ENCODE peak calls at places on chromosomes 4 and X, in ten cellular contexts. One of them, this sample, is unnamed.

GRCh38 chr4:54659213-54660144 is 1.7 kb downstream of the KIT start:
- DNase-seq in K562: no peak
- DNase-seq in breast epithelium: peak
- DNase-seq in suprapubic skin: no peak
- DNase-seq in endothelial cell of umbilical vein: peak
- DNase-seq in esophagus muscularis mucosa: no peak
- DNase-seq in HepG2: no peak
- DNase-seq in GM23338: peak
- DNase-seq in stomach: peak
- DNase-seq in spleen: no peak
- DNase-seq in this sample: no peak

GRCh38 chrX:130051176-130051845 is 59.0 kb downstream of the ELF4 start:
- DNase-seq in K562: no peak
- DNase-seq in breast epithelium: no peak
- DNase-seq in suprapubic skin: no peak
- DNase-seq in endothelial cell of umbilical vein: no peak
- DNase-seq in esophagus muscularis mucosa: no peak
- DNase-seq in HepG2: no peak
- DNase-seq in GM23338: no peak
- DNase-seq in stomach: no peak
- DNase-seq in spleen: no peak
- DNase-seq in this sample: no peak

GRCh38 chrX:131734621-131735020 is 190.7 kb downstream of the OR13H1 start:
- DNase-seq in K562: no peak
- DNase-seq in breast epithelium: peak
- DNase-seq in suprapubic skin: peak
- DNase-seq in endothelial cell of umbilical vein: no peak
- DNase-seq in esophagus muscularis mucosa: no peak
- DNase-seq in HepG2: no peak
- DNase-seq in GM23338: no peak
- DNase-seq in stomach: peak
- DNase-seq in spleen: no peak
- DNase-seq in this sample: no peak

GRCh38 chr4:29073571-29073970 is 1646.6 kb upstream of the PCDH7 start:
- DNase-seq in K562: no peak
- DNase-seq in breast epithelium: no peak
- DNase-seq in suprapubic skin: no peak
- DNase-seq in endothelial cell of umbilical vein: no peak
- DNase-seq in esophagus muscularis mucosa: no peak
- DNase-seq in HepG2: no peak
- DNase-seq in GM23338: no peak
- DNase-seq in stomach: no peak
- DNase-seq in spleen: no peak
- DNase-seq in this sample: no peak

GRCh38 chr4:103364066-103364465 is 165.9 kb upstream of the CENPE start:
- DNase-seq in K562: no peak
- DNase-seq in breast epithelium: no peak
- DNase-seq in suprapubic skin: no peak
- DNase-seq in endothelial cell of umbilical vein: no peak
- DNase-seq in esophagus muscularis mucosa: no peak
- DNase-seq in HepG2: no peak
- DNase-seq in GM23338: no peak
- DNase-seq in stomach: no peak
- DNase-seq in spleen: no peak
- DNase-seq in this sample: no peak

GRCh38 chr4:24741915-24742314 is 53.5 kb upstream of the SOD3 start:
- DNase-seq in K562: no peak
- DNase-seq in breast epithelium: no peak
- DNase-seq in suprapubic skin: no peak
- DNase-seq in endothelial cell of umbilical vein: no peak
- DNase-seq in esophagus muscularis mucosa: no peak
- DNase-seq in HepG2: no peak
- DNase-seq in GM23338: no peak
- DNase-seq in stomach: no peak
- DNase-seq in spleen: no peak
- DNase-seq in this sample: no peak

GRCh38 chr4:176387571-176387970 is 67.8 kb downstream of the SPCS3 start:
- DNase-seq in K562: no peak
- DNase-seq in breast epithelium: no peak
- DNase-seq in suprapubic skin: no peak
- DNase-seq in endothelial cell of umbilical vein: no peak
- DNase-seq in esophagus muscularis mucosa: no peak
- DNase-seq in HepG2: no peak
- DNase-seq in GM23338: no peak
- DNase-seq in stomach: no peak
- DNase-seq in spleen: no peak
- DNase-seq in this sample: no peak

GRCh38 chrX:1601051-1601767 is 9.8 kb downstream of the AKAP17A start:
- DNase-seq in K562: no peak
- DNase-seq in breast epithelium: no peak
- DNase-seq in suprapubic skin: no peak
- DNase-seq in endothelial cell of umbilical vein: no peak
- DNase-seq in esophagus muscularis mucosa: no peak
- DNase-seq in HepG2: no peak
- DNase-seq in GM23338: no peak
- DNase-seq in stomach: no peak
- DNase-seq in spleen: peak
- DNase-seq in this sample: no peak

GRCh38 chr4:158461336-158461735 is 60.3 kb upstream of the RXFP1 start:
- DNase-seq in K562: no peak
- DNase-seq in breast epithelium: no peak
- DNase-seq in suprapubic skin: no peak
- DNase-seq in endothelial cell of umbilical vein: no peak
- DNase-seq in esophagus muscularis mucosa: no peak
- DNase-seq in HepG2: no peak
- DNase-seq in GM23338: no peak
- DNase-seq in stomach: no peak
- DNase-seq in spleen: no peak
- DNase-seq in this sample: no peak

GRCh38 chr4:145845118-145845517 is 93.5 kb downstream of the ZNF827 start:
- DNase-seq in K562: no peak
- DNase-seq in breast epithelium: no peak
- DNase-seq in suprapubic skin: no peak
- DNase-seq in endothelial cell of umbilical vein: no peak
- DNase-seq in esophagus muscularis mucosa: no peak
- DNase-seq in HepG2: no peak
- DNase-seq in GM23338: no peak
- DNase-seq in stomach: no peak
- DNase-seq in spleen: no peak
- DNase-seq in this sample: no peak

GRCh38 chrX:47936940-47937317 is 66.9 kb downstream of the ZNF182 start:
- DNase-seq in K562: no peak
- DNase-seq in breast epithelium: no peak
- DNase-seq in suprapubic skin: no peak
- DNase-seq in endothelial cell of umbilical vein: no peak
- DNase-seq in esophagus muscularis mucosa: no peak
- DNase-seq in HepG2: no peak
- DNase-seq in GM23338: no peak
- DNase-seq in stomach: no peak
- DNase-seq in spleen: no peak
- DNase-seq in this sample: no peak

GRCh38 chr4:101695176-101695575 is 95.4 kb upstream of the BANK1 start:
- DNase-seq in K562: no peak
- DNase-seq in breast epithelium: no peak
- DNase-seq in suprapubic skin: no peak
- DNase-seq in endothelial cell of umbilical vein: no peak
- DNase-seq in esophagus muscularis mucosa: no peak
- DNase-seq in HepG2: no peak
- DNase-seq in GM23338: no peak
- DNase-seq in stomach: no peak
- DNase-seq in spleen: no peak
- DNase-seq in this sample: no peak

GRCh38 chrX:28188526-28188925 is 207.3 kb upstream of the DCAF8L1 start:
- DNase-seq in K562: no peak
- DNase-seq in breast epithelium: no peak
- DNase-seq in suprapubic skin: no peak
- DNase-seq in endothelial cell of umbilical vein: no peak
- DNase-seq in esophagus muscularis mucosa: no peak
- DNase-seq in HepG2: no peak
- DNase-seq in GM23338: no peak
- DNase-seq in stomach: no peak
- DNase-seq in spleen: no peak
- DNase-seq in this sample: no peak

GRCh38 chr4:5747746-5748365 is 36.9 kb downstream of the EVC start:
- DNase-seq in K562: no peak
- DNase-seq in breast epithelium: no peak
- DNase-seq in suprapubic skin: no peak
- DNase-seq in endothelial cell of umbilical vein: peak
- DNase-seq in esophagus muscularis mucosa: no peak
- DNase-seq in HepG2: no peak
- DNase-seq in GM23338: no peak
- DNase-seq in stomach: no peak
- DNase-seq in spleen: no peak
- DNase-seq in this sample: no peak

GRCh38 chr4:154719087-154719486 is 24.7 kb upstream of the LRAT start:
- DNase-seq in K562: no peak
- DNase-seq in breast epithelium: no peak
- DNase-seq in suprapubic skin: no peak
- DNase-seq in endothelial cell of umbilical vein: no peak
- DNase-seq in esophagus muscularis mucosa: no peak
- DNase-seq in HepG2: no peak
- DNase-seq in GM23338: no peak
- DNase-seq in stomach: no peak
- DNase-seq in spleen: no peak
- DNase-seq in this sample: no peak

GRCh38 chr4:184911310-184911709 is 85.5 kb upstream of the ACSL1 start:
- DNase-seq in K562: no peak
- DNase-seq in breast epithelium: no peak
- DNase-seq in suprapubic skin: no peak
- DNase-seq in endothelial cell of umbilical vein: peak
- DNase-seq in esophagus muscularis mucosa: no peak
- DNase-seq in HepG2: no peak
- DNase-seq in GM23338: no peak
- DNase-seq in stomach: peak
- DNase-seq in spleen: no peak
- DNase-seq in this sample: no peak
- TF ChIP-seq POLR2AphosphoS5 in K562: no peak
- TF ChIP-seq POLR2AphosphoS5 in breast epithelium: no peak
- TF ChIP-seq POLR2AphosphoS5 in suprapubic skin: no peak
- TF ChIP-seq POLR2AphosphoS5 in endothelial cell of umbilical vein: no peak
- TF ChIP-seq POLR2AphosphoS5 in esophagus muscularis mucosa: no peak
- TF ChIP-seq POLR2AphosphoS5 in HepG2: no peak
- TF ChIP-seq POLR2AphosphoS5 in GM23338: no peak
- TF ChIP-seq POLR2AphosphoS5 in stomach: no peak
- TF ChIP-seq POLR2AphosphoS5 in spleen: no peak
- TF ChIP-seq POLR2AphosphoS5 in this sample: no peak

GRCh38 chrX:45760187-45760742 is 559.6 kb upstream of the DIPK2B start:
- DNase-seq in K562: no peak
- DNase-seq in breast epithelium: no peak
- DNase-seq in suprapubic skin: no peak
- DNase-seq in endothelial cell of umbilical vein: no peak
- DNase-seq in esophagus muscularis mucosa: no peak
- DNase-seq in HepG2: no peak
- DNase-seq in GM23338: no peak
- DNase-seq in stomach: no peak
- DNase-seq in spleen: no peak
- DNase-seq in this sample: no peak
- TF ChIP-seq POLR2AphosphoS5 in K562: no peak
- TF ChIP-seq POLR2AphosphoS5 in breast epithelium: no peak
- TF ChIP-seq POLR2AphosphoS5 in suprapubic skin: no peak
- TF ChIP-seq POLR2AphosphoS5 in endothelial cell of umbilical vein: peak
- TF ChIP-seq POLR2AphosphoS5 in esophagus muscularis mucosa: no peak
- TF ChIP-seq POLR2AphosphoS5 in HepG2: no peak
- TF ChIP-seq POLR2AphosphoS5 in GM23338: no peak
- TF ChIP-seq POLR2AphosphoS5 in stomach: no peak
- TF ChIP-seq POLR2AphosphoS5 in spleen: no peak
- TF ChIP-seq POLR2AphosphoS5 in this sample: no peak

DNA sequence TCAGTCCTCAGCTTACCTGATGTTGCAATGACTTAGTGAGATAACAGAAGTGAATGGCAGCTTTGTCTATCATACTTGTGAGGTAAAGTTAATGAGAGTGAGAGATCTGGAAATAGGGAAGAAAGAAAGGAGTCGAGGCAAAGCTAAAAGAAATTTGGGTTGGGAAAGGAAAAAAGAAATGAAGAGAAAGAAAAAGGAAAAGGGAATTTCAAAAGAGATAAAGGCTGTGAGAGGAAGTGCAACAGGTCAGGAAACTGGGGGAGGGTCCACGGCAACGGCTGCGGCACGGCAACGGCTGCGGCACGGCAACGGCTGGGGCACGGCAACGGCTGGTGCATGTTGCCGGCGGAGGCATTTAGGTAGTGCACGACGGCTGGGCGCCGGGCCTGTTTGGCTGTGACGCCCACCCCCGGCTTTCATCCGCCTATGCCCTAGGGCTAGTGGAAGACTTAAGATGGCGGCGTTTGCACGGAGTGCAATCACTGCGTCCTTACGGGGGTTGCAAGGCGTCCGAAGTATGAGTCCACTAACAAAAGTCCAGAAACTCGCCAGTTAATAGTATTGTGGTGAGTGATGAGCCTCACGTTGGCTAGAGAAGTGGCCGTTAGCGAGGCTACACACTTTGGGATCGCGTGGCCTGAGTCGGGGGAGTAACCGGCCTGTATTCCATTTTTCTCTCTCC is 359.9 kb upstream of the ZCCHC13 start:
- DNase-seq in K562: peak
- DNase-seq in breast epithelium: peak
- DNase-seq in suprapubic skin: peak
- DNase-seq in endothelial cell of umbilical vein: peak
- DNase-seq in esophagus muscularis mucosa: peak
- DNase-seq in HepG2: peak
- DNase-seq in GM23338: peak
- DNase-seq in stomach: peak
- DNase-seq in spleen: peak
- DNase-seq in this sample: peak
- TF ChIP-seq POLR2AphosphoS5 in K562: peak
- TF ChIP-seq POLR2AphosphoS5 in breast epithelium: peak
- TF ChIP-seq POLR2AphosphoS5 in suprapubic skin: peak
- TF ChIP-seq POLR2AphosphoS5 in endothelial cell of umbilical vein: peak
- TF ChIP-seq POLR2AphosphoS5 in esophagus muscularis mucosa: peak
- TF ChIP-seq POLR2AphosphoS5 in HepG2: peak
- TF ChIP-seq POLR2AphosphoS5 in GM23338: peak
- TF ChIP-seq POLR2AphosphoS5 in stomach: peak
- TF ChIP-seq POLR2AphosphoS5 in spleen: peak
- TF ChIP-seq POLR2AphosphoS5 in this sample: peak

GRCh38 chrX:20284444-20284843 is 17.7 kb upstream of the RPS6KA3 start:
- DNase-seq in K562: no peak
- DNase-seq in breast epithelium: no peak
- DNase-seq in suprapubic skin: no peak
- DNase-seq in endothelial cell of umbilical vein: no peak
- DNase-seq in esophagus muscularis mucosa: no peak
- DNase-seq in HepG2: no peak
- DNase-seq in GM23338: no peak
- DNase-seq in stomach: no peak
- DNase-seq in spleen: no peak
- DNase-seq in this sample: no peak

GRCh38 chrX:20280938-20281337 is 14.2 kb upstream of the RPS6KA3 start:
- DNase-seq in K562: no peak
- DNase-seq in breast epithelium: no peak
- DNase-seq in suprapubic skin: no peak
- DNase-seq in endothelial cell of umbilical vein: no peak
- DNase-seq in esophagus muscularis mucosa: no peak
- DNase-seq in HepG2: no peak
- DNase-seq in GM23338: no peak
- DNase-seq in stomach: no peak
- DNase-seq in spleen: no peak
- DNase-seq in this sample: no peak

GRCh38 chrX:20284992-20285391 is 18.3 kb upstream of the RPS6KA3 start:
- DNase-seq in K562: no peak
- DNase-seq in breast epithelium: no peak
- DNase-seq in suprapubic skin: no peak
- DNase-seq in endothelial cell of umbilical vein: no peak
- DNase-seq in esophagus muscularis mucosa: no peak
- DNase-seq in HepG2: no peak
- DNase-seq in GM23338: no peak
- DNase-seq in stomach: no peak
- DNase-seq in spleen: no peak
- DNase-seq in this sample: no peak

GRCh38 chrX:20285513-20285912 is 18.8 kb upstream of the RPS6KA3 start:
- DNase-seq in K562: no peak
- DNase-seq in breast epithelium: no peak
- DNase-seq in suprapubic skin: no peak
- DNase-seq in endothelial cell of umbilical vein: no peak
- DNase-seq in esophagus muscularis mucosa: no peak
- DNase-seq in HepG2: no peak
- DNase-seq in GM23338: no peak
- DNase-seq in stomach: no peak
- DNase-seq in spleen: no peak
- DNase-seq in this sample: no peak
- TF ChIP-seq POLR2AphosphoS5 in K562: no peak
- TF ChIP-seq POLR2AphosphoS5 in breast epithelium: no peak
- TF ChIP-seq POLR2AphosphoS5 in suprapubic skin: no peak
- TF ChIP-seq POLR2AphosphoS5 in endothelial cell of umbilical vein: no peak
- TF ChIP-seq POLR2AphosphoS5 in esophagus muscularis mucosa: no peak
- TF ChIP-seq POLR2AphosphoS5 in HepG2: no peak
- TF ChIP-seq POLR2AphosphoS5 in GM23338: no peak
- TF ChIP-seq POLR2AphosphoS5 in stomach: no peak
- TF ChIP-seq POLR2AphosphoS5 in spleen: no peak
- TF ChIP-seq POLR2AphosphoS5 in this sample: no peak

This sample was measured in GM12892.